ENCODE peak calls at places on chromosomes 16 and 17, in nine cellular contexts. E is DMS 273 treated with DMSO at 0.1 percent for 48 hours; Y is activated CD4-positive, alpha-beta T cell treated with anti-CD3 and anti-CD28 coated beads, Interleukin-2, amount 50 U/mL, for 48 hours; S is fibroblast of villous mesenchyme; J is cortex of kidney; A is stimulated activated CD8-positive, alpha-beta memory T cell treated with anti-CD3 and anti-CD28 coated beads, Interleukin-7, amount 100 ng/mL, for 1 hour; F is GM10248; V is GM20000; C is hypothalamus. K is an unnamed sample.

GRCh38 chr17:42684929-42685556 is 2.7 kb downstream of the CNTNAP1 start:
- DNase-seq in J (no peak), F (no peak), A (no peak), C (no peak), E (no peak), V (no peak), S (no peak), Y (no peak), K (no peak)

GRCh38 chr17:74444406-74444805 is 12.5 kb downstream of the GPRC5C start:
- DNase-seq in S (peak), J (no peak), F (no peak), C (no peak), A (no peak), Y (no peak), E (no peak), V (no peak), K (no peak)

GRCh38 chr16:17331991-17332390 is 138.8 kb downstream of the XYLT1 start:
- DNase-seq in A (no peak), F (no peak), S (no peak), J (no peak), Y (no peak), C (no peak), E (no peak), V (no peak), K (no peak)

GRCh38 chr17:39647242-39647641 is 10.3 kb downstream of the STARD3 start:
- DNase-seq in E (no peak), V (no peak), Y (no peak), F (no peak), J (no peak), C (no peak), A (no peak), S (no peak), K (no peak)

GRCh38 chr16:84650062-84650991 is 2.0 kb downstream of the KLHL36 start:
- DNase-seq in V (no peak), A (no peak), C (no peak), S (peak), Y (no peak), E (no peak), F (no peak), J (no peak), K (no peak)

GRCh38 chr16:23286131-23286532 is 16.0 kb upstream of the SCNN1B start:
- DNase-seq in Y (no peak), S (no peak), C (no peak), A (no peak), E (no peak), J (no peak), V (no peak), F (no peak), K (no peak)

GRCh38 chr17:81064746-81065475 is 30.0 kb downstream of the BAIAP2 start:
- DNase-seq in V (no peak), E (no peak), A (no peak), Y (no peak), J (no peak), F (no peak), S (peak), C (no peak), K (no peak)

GRCh38 chr16:31186930-31187807 is 7.2 kb downstream of the FUS start:
- DNase-seq in F (no peak), Y (no peak), C (no peak), J (no peak), A (no peak), E (no peak), V (no peak), S (no peak), K (no peak)

GRCh38 chr17:50029185-50029584 is 26.7 kb upstream of the ITGA3 start:
- DNase-seq in F (no peak), A (no peak), V (peak), E (no peak), J (no peak), C (no peak), S (no peak), Y (no peak), K (no peak)